ENCODE peak calls at places on chromosomes 16 and 17, in four cellular contexts. N is H54, Q is colonic mucosa, F is T-helper 1 cell. P is an unnamed sample.

GRCh38 chr16:17328971-17329370 is 141.8 kb downstream of the XYLT1 start:
- DNase-seq in N (no peak), Q (peak; percentile 77), F (no peak), P (no peak)

GRCh38 chr16:29988346-29989075 is 6.9 kb downstream of the HIRIP3 start:
- DNase-seq in N (no peak), Q (no peak), F (no peak), P (no peak)

GRCh38 chr17:64707077-64707591 is 45.0 kb upstream of the SMURF2 start:
- DNase-seq in N (peak; percentile 75), Q (peak; percentile 88), F (no peak), P (peak; percentile 89)

GRCh38 chr16:58500329-58501241 is 642 bp downstream of the NDRG4 start:
- DNase-seq in N (no peak), Q (no peak), F (no peak), P (no peak)

GRCh38 chr16:85595812-85596495 is 17.2 kb upstream of the GSE1 start:
- DNase-seq in N (no peak), Q (no peak), F (no peak), P (no peak)

GRCh38 chr16:9934723-9935508 is 247.3 kb downstream of the GRIN2A start:
- DNase-seq in N (no peak), Q (no peak), F (no peak), P (no peak)

GRCh38 chr17:22461460-22462145 is 769.3 kb downstream of the KCNJ18 start:
- DNase-seq in N (no peak), Q (no peak), F (no peak), P (no peak)

GRCh38 chr16:47847220-47847970 is 308.4 kb downstream of the ABCC12 start:
- DNase-seq in N (no peak), Q (no peak), F (no peak), P (no peak)

GRCh38 chr17:61124562-61124961 is 275.1 kb upstream of the TBX2 start:
- DNase-seq in N (no peak), Q (no peak), F (no peak), P (no peak)

GRCh38 chr17:1036845-1037237 is 39.9 kb downstream of the TIMM22 start:
- DNase-seq in N (no peak), Q (no peak), F (no peak), P (no peak)

GRCh38 chr17:82754297-82755208 is 2.7 kb downstream of the TBCD start:
- DNase-seq in N (no peak), Q (peak; percentile 58), F (no peak), P (peak; percentile 64)

GRCh38 chr17:47652570-47652969 is 2.9 kb downstream of the KPNB1 start:
- DNase-seq in N (no peak), Q (no peak), F (no peak), P (no peak)

GRCh38 chr16:48276102-48276501 is 28.8 kb upstream of the ABCC11 start:
- DNase-seq in N (no peak), Q (no peak), F (no peak), P (no peak)

GRCh38 chr16:22141746-22142145 is 20.6 kb upstream of the SDR42E2 start:
- DNase-seq in N (peak; percentile 48), Q (no peak), F (no peak), P (peak; percentile 2)

GRCh38 chr16:30858111-30858495 is 35.8 kb downstream of the BCL7C start:
- DNase-seq in N (no peak), Q (no peak), F (no peak), P (no peak)

GRCh38 chr17:40883031-40883430 is 2.0 kb downstream of the KRT20 start:
- DNase-seq in N (no peak), Q (no peak), F (no peak), P (no peak)

GRCh38 chr17:29090746-29091395 is 47.9 kb downstream of the PIPOX start:
- DNase-seq in N (no peak), Q (no peak), F (no peak), P (no peak)

GRCh38 chr17:9959377-9959981 is 54.4 kb upstream of the RCVRN start:
- DNase-seq in N (peak; percentile 47), Q (peak; percentile 40), F (no peak), P (peak; percentile 37)

GRCh38 chr16:30066882-30067583 is 1.5 kb downstream of the ALDOA start:
- DNase-seq in N (no peak), Q (peak; percentile 62), F (no peak), P (peak; percentile 56)

GRCh38 chr16:83781-84615 is 6.0 kb downstream of the MPG start:
- DNase-seq in N (no peak), Q (no peak), F (no peak), P (no peak)

GRCh38 chr16:56912746-56913703 is 18.9 kb upstream of the HERPUD1 start:
- DNase-seq in N (no peak), Q (peak; percentile 56), F (no peak), P (no peak)

GRCh38 chr16:1108299-1109252 is 12.5 kb upstream of the C1QTNF8 start:
- DNase-seq in N (peak; percentile 65), Q (no peak), F (no peak), P (peak; percentile 35)

GRCh38 chr17:39235555-39236221 is 9.9 kb upstream of the STAC2 start:
- DNase-seq in N (peak; percentile 85), Q (peak; percentile 45), F (peak; percentile 15), P (no peak)

GRCh38 chr16:68685685-68686478 is 40.8 kb downstream of the CDH3 start:
- DNase-seq in N (no peak), Q (no peak), F (no peak), P (no peak)

GRCh38 chr17:42673885-42674754 is 2.7 kb downstream of the PLEKHH3 start:
- DNase-seq in N (peak; percentile 65), Q (peak; percentile 57), F (no peak), P (peak; percentile 71)

GRCh38 chr16:10606607-10607006 is 26.2 kb upstream of the EMP2 start:
- DNase-seq in N (no peak), Q (no peak), F (no peak), P (no peak)

GRCh38 chr16:55697867-55698266 is 42.1 kb downstream of the SLC6A2 start:
- DNase-seq in N (no peak), Q (no peak), F (no peak), P (no peak)

GRCh38 chr17:21191698-21192097 is 22.3 kb downstream of the TMEM11 start:
- DNase-seq in N (no peak), Q (no peak), F (no peak), P (no peak)

GRCh38 chr16:20181386-20181785 is 107.7 kb upstream of the GPR139 start:
- DNase-seq in N (no peak), Q (no peak), F (no peak), P (no peak)

GRCh38 chr17:44108440-44109311 is 14.8 kb downstream of the HDAC5 start:
- DNase-seq in N (peak; percentile 88), Q (peak; percentile 64), F (no peak), P (peak; percentile 62)

GRCh38 chr17:50205111-50205821 is 3.8 kb upstream of the COL1A1 start:
- DNase-seq in N (no peak), Q (no peak), F (no peak), P (no peak)

GRCh38 chr16:85514601-85515318 is 98.4 kb upstream of the GSE1 start:
- DNase-seq in N (peak; percentile 97), Q (peak; percentile 53), F (no peak), P (no peak)

P was measured in mucosa of descending colon.